ENCODE peak calls at places on chromosome 13, in four cellular contexts. Z, R, B and E are unnamed samples.

GRCh38 chr13:44854264-44855060 is 134.8 kb downstream of the NUFIP1 start:
- DNase-seq in Z (no peak), R (no peak), B (no peak), E (no peak)

GRCh38 chr13:31951215-31951678 is 80.3 kb upstream of the FRY start:
- DNase-seq in Z (peak; percentile 33), R (peak; percentile 53), B (no peak), E (peak; percentile 53)

GRCh38 chr13:27504541-27504940 is 54.2 kb upstream of the MTIF3 start:
- DNase-seq in Z (no peak), R (no peak), B (no peak), E (no peak)

GRCh38 chr13:114078501-114079451 is 53.6 kb downstream of the RASA3 start:
- DNase-seq in Z (peak; percentile 97), R (peak; percentile 84), B (no peak), E (no peak)

GRCh38 chr13:30338331-30338851 is 31.0 kb upstream of the KATNAL1 start:
- DNase-seq in Z (peak; percentile 37), R (peak; percentile 80), B (no peak), E (no peak)

GRCh38 chr13:85590231-85590931 is 208.8 kb downstream of the SLITRK6 start:
- DNase-seq in Z (no peak), R (peak; percentile 78), B (no peak), E (no peak)

GRCh38 chr13:25196971-25197370 is 24.9 kb upstream of the AMER2 start:
- DNase-seq in Z (no peak), R (no peak), B (no peak), E (no peak)

GRCh38 chr13:76189882-76190519 is 553.9 kb downstream of the LMO7 start:
- DNase-seq in Z (no peak), R (no peak), B (no peak), E (no peak)

GRCh38 chr13:63364159-63364558 is 1948.5 kb upstream of the PCDH20 start:
- DNase-seq in Z (no peak), R (no peak), B (no peak), E (no peak)

GRCh38 chr13:43422061-43422460 is 364.7 kb downstream of the ENOX1 start:
- DNase-seq in Z (no peak), R (no peak), B (no peak), E (no peak)

GRCh38 chr13:27487776-27488175 is 37.4 kb upstream of the MTIF3 start:
- DNase-seq in Z (peak; percentile 33), R (no peak), B (no peak), E (no peak)

GRCh38 chr13:73874460-73874859 is 259.7 kb downstream of the KLF12 start:
- DNase-seq in Z (no peak), R (no peak), B (no peak), E (no peak)

GRCh38 chr13:51348069-51348967 is 8.8 kb downstream of the SERPINE3 start:
- DNase-seq in Z (no peak), R (no peak), B (no peak), E (no peak)

GRCh38 chr13:110923777-110924638 is 9.1 kb upstream of the ANKRD10 start:
- DNase-seq in Z (no peak), R (no peak), B (no peak), E (no peak)

GRCh38 chr13:110925023-110925608 is 10.2 kb upstream of the ANKRD10 start:
- DNase-seq in Z (no peak), R (no peak), B (peak; percentile 45), E (no peak)

GRCh38 chr13:110922506-110922905 is 7.6 kb upstream of the ANKRD10 start:
- DNase-seq in Z (no peak), R (no peak), B (no peak), E (no peak)

GRCh38 chr13:110923086-110923485 is 8.2 kb upstream of the ANKRD10 start:
- DNase-seq in Z (no peak), R (no peak), B (no peak), E (no peak)

GRCh38 chr13:110924639-110924934 is 9.7 kb upstream of the ANKRD10 start:
- DNase-seq in Z (no peak), R (no peak), B (no peak), E (no peak)
- H3K27ac ChIP-seq in Z (no peak overlapping the region), R (no peak overlapping the region), B (no peak overlapping the region), E (no peak overlapping the region)

GRCh38 chr13:38819053-38819452 is 132.2 kb downstream of the FREM2 start:
- DNase-seq in Z (no peak), R (no peak), B (no peak), E (peak; percentile 59)

GRCh38 chr13:38819596-38819995 is 132.7 kb downstream of the FREM2 start:
- DNase-seq in Z (no peak), R (no peak), B (no peak), E (no peak)

GRCh38 chr13:38814331-38814730 is 127.5 kb downstream of the FREM2 start:
- DNase-seq in Z (no peak), R (no peak), B (no peak), E (peak; percentile 63)
- TF ChIP-seq EZH2phosphoT487 in Z (no peak), R (no peak), B (no peak), E (no peak)

GRCh38 chr13:102312841-102313240 is 89.0 kb downstream of the FGF14 start:
- DNase-seq in Z (no peak), R (no peak), B (no peak), E (no peak)

GRCh38 chr13:102311433-102311796 is 90.4 kb downstream of the FGF14 start:
- DNase-seq in Z (no peak), R (no peak), B (no peak), E (no peak)

GRCh38 chr13:102311901-102312300 is 89.9 kb downstream of the FGF14 start:
- DNase-seq in Z (no peak), R (no peak), B (peak; percentile 0), E (peak; percentile 38)

GRCh38 chr13:102309110-102309509 is 92.7 kb downstream of the FGF14 start:
- DNase-seq in Z (no peak), R (no peak), B (no peak), E (no peak)

GRCh38 chr13:102310691-102311432 is 91.0 kb downstream of the FGF14 start:
- DNase-seq in Z (no peak), R (no peak), B (no peak), E (no peak)
- H3K27ac ChIP-seq in Z (no peak overlapping the region), R (no peak overlapping the region), B (no peak overlapping the region), E (no peak overlapping the region)

GRCh38 chr13:49055021-49055420 is 79.3 kb downstream of the FNDC3A start:
- DNase-seq in Z (no peak), R (no peak), B (no peak), E (no peak)

GRCh38 chr13:49057176-49057575 is 81.5 kb downstream of the FNDC3A start:
- DNase-seq in Z (no peak), R (no peak), B (no peak), E (no peak)

GRCh38 chr13:49053899-49054298 is 78.2 kb downstream of the FNDC3A start:
- DNase-seq in Z (no peak), R (no peak), B (no peak), E (no peak)

GRCh38 chr13:49053215-49053614 is 77.5 kb downstream of the FNDC3A start:
- DNase-seq in Z (no peak), R (no peak), B (no peak), E (no peak)

DNA sequence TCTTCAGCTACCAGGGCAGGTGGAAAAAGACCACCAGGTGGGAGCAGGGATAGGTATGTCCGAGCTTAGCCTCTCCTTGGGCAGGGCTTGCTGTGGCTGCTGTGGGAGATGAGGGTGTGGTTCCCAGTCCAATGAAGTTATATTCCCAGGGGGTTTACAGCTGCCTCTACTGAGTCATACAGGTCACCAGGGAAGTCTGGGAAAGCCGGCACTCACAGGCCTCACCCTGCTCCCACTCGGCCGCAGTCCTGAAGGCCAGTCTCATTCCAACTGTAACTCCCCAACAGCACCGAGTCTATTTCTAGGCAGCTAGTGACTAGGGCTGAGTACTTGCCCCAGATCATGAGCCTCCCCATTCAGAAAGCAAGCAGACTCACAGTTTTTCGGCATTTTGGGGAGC is 77.1 kb downstream of the FNDC3A start:
- DNase-seq in Z (peak; percentile 20), R (no peak), B (no peak), E (no peak)
- TF ChIP-seq EZH2phosphoT487 in Z (no peak), R (no peak), B (no peak), E (no peak)

DNA sequence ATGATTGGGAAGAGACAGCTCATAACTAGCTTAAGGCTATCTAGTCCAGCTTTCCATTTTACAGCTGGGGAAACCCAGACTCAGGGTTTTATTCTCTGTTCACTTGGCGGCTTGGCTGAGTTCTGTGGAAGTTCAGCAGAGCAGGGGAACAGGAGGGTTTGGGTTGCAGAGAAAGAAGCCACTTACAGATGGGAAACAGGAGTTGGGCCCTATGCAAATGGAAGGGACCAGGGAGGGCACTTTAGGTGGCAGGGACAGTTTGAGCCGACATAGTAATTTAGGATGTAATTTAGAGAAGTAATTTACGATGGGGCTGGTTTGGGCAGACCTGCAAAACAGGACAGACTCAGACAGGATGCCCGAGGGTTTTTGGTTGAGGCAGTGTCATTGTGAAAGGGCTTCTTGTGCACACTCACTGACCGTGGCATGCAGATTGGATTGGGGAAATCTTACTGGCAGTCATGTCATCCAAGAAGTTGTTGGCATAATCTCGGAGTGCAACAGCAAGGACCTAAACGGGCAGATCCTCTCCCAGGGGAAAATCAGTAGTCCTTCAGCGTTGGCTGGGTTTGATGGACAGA is 47.3 kb upstream of the GPR183 start:
- DNase-seq in Z (peak; percentile 5), R (peak; percentile 45), B (no peak), E (no peak)
- H3K27ac ChIP-seq in Z (no peak overlapping the region), R (no peak overlapping the region), B (no peak overlapping the region), E (no peak overlapping the region)

GRCh38 chr13:47904239-47904638 is 96.8 kb downstream of the SUCLA2 start:
- DNase-seq in Z (no peak), R (peak; percentile 13), B (no peak), E (no peak)

GRCh38 chr13:47903836-47904235 is 97.2 kb downstream of the SUCLA2 start:
- DNase-seq in Z (peak; percentile 78), R (peak; percentile 26), B (no peak), E (no peak)

GRCh38 chr13:47904891-47905290 is 96.2 kb downstream of the SUCLA2 start:
- DNase-seq in Z (no peak), R (no peak), B (no peak), E (no peak)

DNA sequence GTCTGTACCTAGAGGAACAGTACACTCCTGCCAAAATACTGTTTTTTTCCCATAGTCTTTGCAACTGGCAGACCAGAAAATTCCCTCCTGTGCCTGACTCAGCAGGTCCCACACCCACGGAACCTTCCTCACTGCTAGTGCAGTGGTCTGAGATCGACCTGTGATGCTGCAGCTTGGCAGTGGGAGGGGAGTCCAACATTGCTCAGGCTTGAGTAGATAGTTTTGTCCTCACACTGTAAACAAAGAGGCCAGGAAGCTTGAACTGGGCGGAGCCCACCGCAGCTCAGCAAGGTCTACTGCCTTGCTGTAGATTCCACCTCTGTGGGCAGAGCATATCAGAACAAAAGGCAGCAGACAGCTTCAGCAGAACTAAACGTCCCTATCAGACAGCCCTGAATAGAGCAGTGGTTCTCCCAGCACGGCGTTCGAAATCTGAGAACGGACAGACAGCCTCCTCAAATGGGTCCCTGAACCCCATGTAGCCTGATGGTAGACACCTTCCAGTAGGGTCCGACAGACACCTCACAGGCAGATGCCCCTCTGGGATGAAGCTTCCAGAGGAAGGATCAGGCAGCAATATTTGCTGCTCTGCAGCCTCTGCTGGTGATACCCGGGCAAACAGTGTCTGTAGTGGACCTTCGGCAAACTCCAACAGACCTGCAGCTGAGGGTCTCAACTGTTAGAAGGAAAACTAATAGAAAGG is 92.7 kb downstream of the SUCLA2 start:
- DNase-seq in Z (peak; percentile 67), R (peak; percentile 73), B (no peak), E (no peak)
- TF ChIP-seq EZH2phosphoT487 in Z (no peak), R (no peak), B (no peak), E (no peak)

DNA sequence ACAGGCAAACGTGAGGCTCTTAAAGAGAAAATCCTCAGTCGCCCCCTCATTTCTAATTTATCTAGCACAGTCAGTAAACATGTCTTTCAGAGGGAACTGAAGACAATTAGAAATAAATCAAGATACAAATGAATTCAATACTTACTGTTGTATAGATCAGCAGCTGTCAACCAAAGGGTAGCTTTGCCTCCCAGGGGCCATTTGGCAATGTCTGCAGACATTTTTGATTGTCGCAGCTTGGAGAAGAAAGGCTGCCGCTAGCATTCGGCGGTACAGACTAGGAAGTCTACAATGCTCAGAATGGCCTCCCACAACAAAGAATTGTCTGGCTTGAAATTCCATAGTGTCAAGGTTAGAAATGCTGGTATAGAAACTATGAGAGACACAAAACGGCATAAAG is 91.5 kb downstream of the RGCC start:
- DNase-seq in Z (no peak), R (no peak), B (no peak), E (no peak)
- H3K27ac ChIP-seq in Z (no peak overlapping the region), R (no peak overlapping the region), B (no peak overlapping the region), E (no peak overlapping the region)